ENCODE peak calls at places on chromosome X, in six cellular contexts. One of them, this sample, is unnamed.

GRCh38 chrX:18574591-18574990 is 97.3 kb downstream of the RS1 start:
- DNase-seq in smooth muscle cell of the brain vasculature: peak; percentile 37
- DNase-seq in RPMI7951: peak; percentile 80
- DNase-seq in A549: no peak
- DNase-seq in NB4: no peak
- DNase-seq in activated CD8-positive, alpha-beta memory T cell treated with anti-CD3 and anti-CD28 coated beads for 24 hours: no peak
- DNase-seq in this sample: no peak

GRCh38 chrX:100477468-100477867 is 67.4 kb upstream of the PCDH19 start:
- DNase-seq in smooth muscle cell of the brain vasculature: no peak
- DNase-seq in RPMI7951: no peak
- DNase-seq in A549: no peak
- DNase-seq in NB4: no peak
- DNase-seq in activated CD8-positive, alpha-beta memory T cell treated with anti-CD3 and anti-CD28 coated beads for 24 hours: no peak
- DNase-seq in this sample: no peak

GRCh38 chrX:150256297-150256650 is 106.8 kb upstream of the MAMLD1 start:
- DNase-seq in smooth muscle cell of the brain vasculature: no peak
- DNase-seq in RPMI7951: no peak
- DNase-seq in A549: no peak
- DNase-seq in NB4: no peak
- DNase-seq in activated CD8-positive, alpha-beta memory T cell treated with anti-CD3 and anti-CD28 coated beads for 24 hours: no peak
- DNase-seq in this sample: peak; percentile 49

GRCh38 chrX:150690126-150690525 is 3.1 kb upstream of the MTMR1 start:
- DNase-seq in smooth muscle cell of the brain vasculature: peak; percentile 45
- DNase-seq in RPMI7951: peak; percentile 92
- DNase-seq in A549: no peak
- DNase-seq in NB4: peak; percentile 19
- DNase-seq in activated CD8-positive, alpha-beta memory T cell treated with anti-CD3 and anti-CD28 coated beads for 24 hours: no peak
- DNase-seq in this sample: no peak

GRCh38 chrX:69027181-69028005 is 137.9 kb downstream of the PJA1 start:
- DNase-seq in smooth muscle cell of the brain vasculature: no peak
- DNase-seq in RPMI7951: peak; percentile 20
- DNase-seq in A549: no peak
- DNase-seq in NB4: no peak
- DNase-seq in activated CD8-positive, alpha-beta memory T cell treated with anti-CD3 and anti-CD28 coated beads for 24 hours: peak; percentile 32
- DNase-seq in this sample: peak; percentile 85

GRCh38 chrX:40694833-40695232 is 40.5 kb downstream of the MED14 start:
- DNase-seq in smooth muscle cell of the brain vasculature: no peak
- DNase-seq in RPMI7951: no peak
- DNase-seq in A549: no peak
- DNase-seq in NB4: no peak
- DNase-seq in activated CD8-positive, alpha-beta memory T cell treated with anti-CD3 and anti-CD28 coated beads for 24 hours: no peak
- DNase-seq in this sample: no peak

GRCh38 chrX:97389761-97390192 is 506.1 kb downstream of the RPA4 start:
- DNase-seq in smooth muscle cell of the brain vasculature: no peak
- DNase-seq in RPMI7951: peak; percentile 64
- DNase-seq in A549: no peak
- DNase-seq in NB4: peak; percentile 13
- DNase-seq in activated CD8-positive, alpha-beta memory T cell treated with anti-CD3 and anti-CD28 coated beads for 24 hours: no peak
- DNase-seq in this sample: no peak

GRCh38 chrX:68498044-68498507 is 775 bp upstream of the YIPF6 start:
- DNase-seq in smooth muscle cell of the brain vasculature: no peak
- DNase-seq in RPMI7951: peak; percentile 11
- DNase-seq in A549: peak; percentile 25
- DNase-seq in NB4: no peak
- DNase-seq in activated CD8-positive, alpha-beta memory T cell treated with anti-CD3 and anti-CD28 coated beads for 24 hours: no peak
- DNase-seq in this sample: no peak

This sample was measured in vagina.